ENCODE peak calls at places on chromosome 11, in six cellular contexts. I is uterus; A is left lung; V is RWPE1; P is hepatocyte; Y is CD4-positive, alpha-beta memory T cell. E is an unnamed sample.

GRCh38 chr11:12841946-12842630 is 167.0 kb upstream of the RASSF10 start:
- DNase-seq in Y (no peak), I (peak), P (peak), V (peak), A (no peak), E (no peak)

GRCh38 chr11:79762271-79762935 is 321.6 kb upstream of the TENM4 start:
- DNase-seq in A (no peak), V (no peak), P (peak), Y (no peak), I (no peak), E (no peak)

GRCh38 chr11:115645631-115646271 is 141.5 kb upstream of the CADM1 start:
- DNase-seq in V (no peak), A (no peak), Y (no peak), P (peak), I (no peak), E (no peak)

GRCh38 chr11:122140535-122140934 is 24.5 kb upstream of the BLID start:
- DNase-seq in V (peak), I (no peak), Y (no peak), P (no peak), A (no peak), E (no peak)

GRCh38 chr11:110097459-110098012 is 4.3 kb downstream of the ZC3H12C start:
- DNase-seq in I (no peak), Y (no peak), V (no peak), P (no peak), A (no peak), E (no peak)

GRCh38 chr11:64276653-64277431 is 7.6 kb downstream of the BAD start:
- DNase-seq in Y (no peak), P (no peak), I (no peak), V (peak), A (no peak), E (no peak)

GRCh38 chr11:123033895-123034294 is 28.0 kb downstream of the HSPA8 start:
- DNase-seq in I (no peak), Y (no peak), A (no peak), V (no peak), P (no peak), E (no peak)

GRCh38 chr11:11148104-11148509 is 204.9 kb downstream of the CSNK2A3 start:
- DNase-seq in I (peak), P (peak), Y (no peak), V (peak), A (peak), E (peak)

GRCh38 chr11:26730711-26731460 is 9.0 kb upstream of the SLC5A12 start:
- DNase-seq in I (no peak), V (peak), Y (no peak), P (peak), A (no peak), E (no peak)
- H3K27ac ChIP-seq in I (no peak), V (no peak), Y (no peak), P (no peak), A (no peak), E (no peak)

DNA sequence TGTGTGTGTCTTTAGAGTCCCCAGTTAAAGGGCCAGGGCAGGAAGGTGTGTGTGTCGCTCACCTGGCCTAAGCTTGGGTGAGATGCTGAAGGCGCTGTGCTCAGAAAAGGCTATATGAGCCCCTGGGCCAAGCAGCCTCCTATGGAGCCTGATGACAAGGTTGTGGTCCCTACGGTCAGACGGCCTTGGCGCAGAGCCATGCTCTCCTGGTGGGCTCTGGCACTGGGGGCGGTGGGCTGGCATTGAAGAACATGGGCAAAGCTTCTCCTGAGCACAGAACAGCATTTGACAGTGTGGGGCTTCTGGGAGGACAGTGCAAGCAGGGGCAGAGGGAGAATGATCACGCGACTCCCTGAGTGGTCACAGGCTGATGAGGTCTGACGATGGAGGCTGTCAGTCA is 10.7 kb upstream of the LRRC10B start:
- DNase-seq in V (no peak), Y (no peak), P (no peak), I (no peak), A (no peak), E (no peak)
- H3K27ac ChIP-seq in V (no peak), Y (no peak), P (no peak), I (no peak), A (no peak), E (no peak)

GRCh38 chr11:48014917-48015316 is 34.6 kb downstream of the PTPRJ start:
- DNase-seq in Y (no peak), A (no peak), V (no peak), I (no peak), P (no peak), E (no peak)

GRCh38 chr11:48012051-48012391 is 31.7 kb downstream of the PTPRJ start:
- DNase-seq in P (no peak), A (no peak), I (no peak), V (no peak), Y (peak), E (peak)

GRCh38 chr11:48007677-48008076 is 27.3 kb downstream of the PTPRJ start:
- DNase-seq in V (no peak), Y (no peak), P (no peak), A (peak), I (no peak), E (no peak)

GRCh38 chr11:48013269-48013901 is 33.0 kb downstream of the PTPRJ start:
- DNase-seq in I (no peak), V (no peak), Y (peak), A (no peak), P (peak), E (peak)

GRCh38 chr11:48011125-48012050 is 31.0 kb downstream of the PTPRJ start:
- DNase-seq in I (no peak), Y (no peak), V (no peak), A (no peak), P (no peak), E (no peak)
- H3K27ac ChIP-seq in I (no peak), Y (peak), V (no peak), A (no peak), P (no peak), E (peak)

DNA sequence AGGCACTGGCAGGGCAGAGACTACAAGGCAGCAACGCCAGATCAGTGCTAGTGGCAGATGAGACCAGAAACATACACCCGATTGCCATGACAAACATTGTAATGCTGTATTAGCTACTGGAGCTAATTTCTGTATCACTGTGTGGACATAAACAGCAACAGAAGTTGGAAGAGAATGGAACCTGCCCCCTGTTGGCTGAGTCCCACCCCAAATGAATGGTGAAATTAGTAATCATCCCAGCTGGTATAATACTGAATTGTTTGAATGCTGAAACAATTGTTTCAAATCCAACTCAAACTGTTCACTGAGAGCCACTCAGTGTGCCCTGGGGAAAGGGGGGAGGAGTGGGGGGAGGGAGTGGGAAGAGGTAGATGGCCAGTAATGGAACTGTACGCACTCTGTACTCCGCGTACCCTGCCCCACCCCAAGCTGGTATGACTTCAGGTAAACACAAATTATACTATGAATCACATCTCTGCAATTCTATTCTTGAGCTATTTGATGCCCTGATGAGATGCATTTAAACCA is 11.2 kb upstream of the BIRC3 start:
- DNase-seq in P (peak), I (no peak), A (peak), Y (no peak), V (peak), E (no peak)
- H3K27ac ChIP-seq in P (peak), I (no peak), A (peak), Y (peak), V (peak), E (peak)

GRCh38 chr11:43920598-43921419 is 21.6 kb upstream of the C11orf96 start:
- DNase-seq in A (no peak), Y (no peak), I (peak), P (peak), V (peak), E (no peak)

GRCh38 chr11:43921561-43922294 is 20.7 kb upstream of the C11orf96 start:
- DNase-seq in I (no peak), V (no peak), Y (no peak), A (no peak), P (no peak), E (no peak)

GRCh38 chr11:43918662-43919061 is 23.8 kb upstream of the C11orf96 start:
- DNase-seq in Y (no peak), P (no peak), V (no peak), A (no peak), I (no peak), E (no peak)

GRCh38 chr11:43917851-43918250 is 24.6 kb upstream of the C11orf96 start:
- DNase-seq in A (no peak), Y (no peak), V (no peak), I (no peak), P (no peak), E (no peak)

GRCh38 chr11:43919852-43920597 is 22.4 kb upstream of the C11orf96 start:
- DNase-seq in Y (no peak), A (no peak), I (peak), V (no peak), P (no peak), E (no peak)
- H3K27ac ChIP-seq in Y (no peak), A (peak), I (peak), V (peak), P (peak), E (no peak)

GRCh38 chr11:116913000-116913399 is 75.6 kb upstream of the APOA1 start:
- DNase-seq in V (peak), P (no peak), A (no peak), I (no peak), Y (no peak), E (no peak)
- H3K27ac ChIP-seq in V (no peak), P (no peak), A (no peak), I (no peak), Y (no peak), E (no peak)

GRCh38 chr11:43580735-43581369 is 99.7 kb upstream of the HSD17B12 start:
- DNase-seq in P (no peak), V (no peak), Y (no peak), A (no peak), I (no peak), E (no peak)
- H3K27ac ChIP-seq in P (no peak), V (no peak), Y (no peak), A (no peak), I (no peak), E (no peak)

GRCh38 chr11:65896009-65896999 is 3.9 kb downstream of the FOSL1 start:
- DNase-seq in I (peak), V (no peak), P (no peak), A (no peak), Y (no peak), E (no peak)

GRCh38 chr11:65892661-65893317 is 2.3 kb downstream of the CCDC85B start:
- DNase-seq in P (no peak), I (peak), A (no peak), V (no peak), Y (no peak), E (no peak)

GRCh38 chr11:65897020-65897471 is 3.1 kb downstream of the FOSL1 start:
- DNase-seq in V (no peak), P (no peak), I (no peak), Y (no peak), A (no peak), E (no peak)

GRCh38 chr11:65894034-65894591 is 3.6 kb downstream of the CCDC85B start:
- DNase-seq in I (peak), A (no peak), V (no peak), P (no peak), Y (no peak), E (no peak)

GRCh38 chr11:65895482-65895981 is 4.7 kb downstream of the FOSL1 start:
- DNase-seq in I (no peak), Y (no peak), V (no peak), P (no peak), A (no peak), E (no peak)
- H3K27ac ChIP-seq in I (no peak), Y (no peak), V (peak), P (no peak), A (no peak), E (no peak)

DNA sequence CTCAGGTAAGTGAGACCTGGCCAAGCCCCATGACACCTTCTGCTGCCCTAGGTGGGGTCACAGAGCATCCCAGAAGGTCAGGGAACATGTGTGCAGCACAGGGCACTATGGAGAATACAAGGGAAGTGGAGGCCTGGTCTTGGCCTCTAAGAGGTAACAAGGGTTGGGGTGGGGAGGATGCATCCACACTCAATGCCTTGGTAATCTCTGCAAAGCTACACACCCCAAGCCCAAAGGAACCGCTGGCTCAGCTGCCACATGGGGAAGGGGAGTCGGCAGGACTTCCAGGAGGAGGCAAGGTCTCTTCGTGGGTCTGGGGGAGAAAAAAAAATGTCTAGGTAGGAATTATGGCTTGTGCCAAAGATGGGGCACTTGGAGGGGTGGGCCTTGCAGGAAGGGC is 17.3 kb downstream of the CD5 start:
- DNase-seq in P (no peak), Y (no peak), I (no peak), V (no peak), A (no peak), E (no peak)
- H3K27ac ChIP-seq in P (no peak), Y (peak), I (no peak), V (no peak), A (no peak), E (peak)

GRCh38 chr11:47466201-47466600 is 17.3 kb upstream of the RAPSN start:
- DNase-seq in I (no peak), Y (no peak), P (no peak), V (no peak), A (no peak), E (no peak)

GRCh38 chr11:47468598-47469214 is 19.8 kb upstream of the RAPSN start:
- DNase-seq in A (no peak), I (no peak), Y (no peak), V (no peak), P (no peak), E (no peak)

GRCh38 chr11:47467372-47467771 is 18.4 kb upstream of the RAPSN start:
- DNase-seq in I (no peak), V (no peak), P (no peak), A (no peak), Y (no peak), E (no peak)

GRCh38 chr11:47464479-47464878 is 15.5 kb upstream of the RAPSN start:
- DNase-seq in Y (no peak), V (no peak), A (no peak), P (no peak), I (no peak), E (no peak)

GRCh38 chr11:47466701-47467250 is 17.8 kb upstream of the RAPSN start:
- DNase-seq in V (no peak), P (no peak), Y (no peak), I (peak), A (no peak), E (no peak)
- H3K27ac ChIP-seq in V (peak), P (peak), Y (no peak), I (peak), A (peak), E (no peak)

E was measured in effector memory CD4-positive, alpha-beta T cell.